ENCODE peak calls at places on chromosome 20, in seven cellular contexts. F, A, J, M, E, L and C are unnamed samples.

GRCh38 chr20:4681971-4682370 is 39.7 kb upstream of the PRND start:
- DNase-seq in L (no peak), M (no peak), A (peak; percentile 27), J (peak; percentile 69), E (no peak), F (peak; percentile 85), C (no peak)

GRCh38 chr20:11918280-11918952 is 723 bp downstream of the BTBD3 start:
- DNase-seq in L (no peak), F (no peak), J (no peak), E (no peak), M (no peak), A (no peak), C (no peak)

GRCh38 chr20:15927893-15928650 is 645.2 kb downstream of the KIF16B start:
- DNase-seq in J (no peak), L (peak; percentile 81), M (no peak), F (no peak), A (no peak), E (no peak), C (no peak)

GRCh38 chr20:23582293-23582692 is 14.0 kb upstream of the CST9L start:
- DNase-seq in J (no peak), E (peak; percentile 42), F (no peak), A (peak; percentile 2), L (no peak), M (no peak), C (no peak)

GRCh38 chr20:33401922-33402369 is 627 bp upstream of the CDK5RAP1 start:
- DNase-seq in E (no peak), F (peak; percentile 33), L (no peak), A (no peak), J (no peak), M (no peak), C (no peak)

GRCh38 chr20:56005389-56005715 is at the start of gene CBLN4:
- DNase-seq in A (no peak), J (no peak), E (no peak), F (no peak), L (no peak), M (no peak), C (no peak)

GRCh38 chr20:25054995-25055629 is 2.8 kb downstream of the ACSS1 start:
- DNase-seq in L (peak; percentile 36), E (no peak), F (peak; percentile 58), J (peak; percentile 50), A (no peak), M (no peak), C (no peak)

GRCh38 chr20:23136893-23137745 is 51.0 kb upstream of the CD93 start:
- DNase-seq in M (no peak), A (no peak), E (no peak), J (peak; percentile 82), L (peak; percentile 92), F (no peak), C (peak; percentile 19)

GRCh38 chr20:4014031-4014474 is 1.3 kb downstream of the RNF24 start:
- DNase-seq in J (peak; percentile 72), M (no peak), E (no peak), A (peak; percentile 82), F (peak; percentile 88), L (peak; percentile 90), C (no peak)

GRCh38 chr20:22575737-22576136 is 8.6 kb downstream of the FOXA2 start:
- DNase-seq in E (no peak), J (no peak), A (no peak), F (no peak), L (no peak), M (no peak), C (no peak)

GRCh38 chr20:10671221-10671849 is 2.5 kb downstream of the JAG1 start:
- DNase-seq in A (peak; percentile 93), E (no peak), M (no peak), J (peak; percentile 96), L (peak; percentile 88), F (peak; percentile 94), C (no peak)

GRCh38 chr20:24603454-24603853 is 134.0 kb downstream of the SYNDIG1 start:
- DNase-seq in E (peak; percentile 60), M (no peak), F (no peak), A (no peak), L (no peak), J (no peak), C (no peak)

GRCh38 chr20:25503946-25504345 is 81.4 kb downstream of the NINL start:
- DNase-seq in J (no peak), E (no peak), A (no peak), F (no peak), L (no peak), M (no peak), C (no peak)

GRCh38 chr20:58840816-58841538 is 9.7 kb downstream of the GNAS-AS1 start:
- DNase-seq in J (no peak), M (no peak), F (no peak), A (no peak), L (no peak), E (no peak), C (no peak)

GRCh38 chr20:58839474-58839874 is 11.2 kb downstream of the GNAS-AS1 start:
- DNase-seq in A (peak; percentile 53), M (no peak), E (no peak), L (no peak), J (peak; percentile 44), F (peak; percentile 17), C (no peak)

GRCh38 chr20:58837717-58838116 is 13.0 kb downstream of the GNAS-AS1 start:
- DNase-seq in F (no peak), M (no peak), A (no peak), J (no peak), E (no peak), L (no peak), C (no peak)

GRCh38 chr20:58839991-58840747 is 10.5 kb downstream of the GNAS-AS1 start:
- DNase-seq in E (no peak), M (no peak), L (no peak), J (no peak), F (no peak), A (no peak), C (no peak)

DNA sequence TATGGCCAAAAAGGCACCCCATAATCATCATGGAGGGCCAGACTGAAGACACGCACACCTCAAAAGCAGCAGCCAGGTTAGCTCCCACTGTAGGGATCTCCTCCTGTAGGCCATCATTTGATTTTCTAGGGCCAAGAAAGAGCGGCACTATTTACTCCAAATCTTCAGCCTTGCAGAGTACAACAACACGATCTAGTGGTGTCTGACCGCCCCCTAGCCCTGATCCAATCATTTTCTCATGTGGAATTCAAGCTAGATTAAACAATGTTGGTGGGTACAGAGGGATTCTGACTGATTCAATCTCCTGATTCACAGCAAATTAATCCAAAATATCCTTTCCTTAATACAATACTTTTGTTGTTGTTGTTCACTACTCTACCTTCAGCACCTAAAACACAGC is 12.5 kb downstream of the GNAS-AS1 start:
- DNase-seq in L (no peak), J (no peak), E (no peak), M (no peak), A (no peak), F (no peak), C (no peak)
- TF ChIP-seq CTCF in L (no peak), J (no peak), E (no peak), M (no peak), A (no peak), F (no peak), C (no peak)

GRCh38 chr20:46251211-46251673 is 57.1 kb downstream of the CDH22 start:
- DNase-seq in A (peak; percentile 30), E (no peak), M (no peak), F (no peak), L (no peak), J (no peak), C (no peak)

GRCh38 chr20:46255440-46256104 is 52.7 kb downstream of the CDH22 start:
- DNase-seq in F (peak; percentile 16), M (no peak), J (peak; percentile 97), E (peak; percentile 93), A (peak; percentile 75), L (peak; percentile 66), C (peak; percentile 48)

GRCh38 chr20:46250772-46251171 is 57.5 kb downstream of the CDH22 start:
- DNase-seq in E (no peak), F (no peak), A (no peak), J (no peak), M (no peak), L (no peak), C (no peak)

GRCh38 chr20:46252352-46253091 is 55.8 kb downstream of the CDH22 start:
- DNase-seq in E (no peak), L (no peak), M (no peak), J (no peak), F (no peak), A (no peak), C (no peak)

DNA sequence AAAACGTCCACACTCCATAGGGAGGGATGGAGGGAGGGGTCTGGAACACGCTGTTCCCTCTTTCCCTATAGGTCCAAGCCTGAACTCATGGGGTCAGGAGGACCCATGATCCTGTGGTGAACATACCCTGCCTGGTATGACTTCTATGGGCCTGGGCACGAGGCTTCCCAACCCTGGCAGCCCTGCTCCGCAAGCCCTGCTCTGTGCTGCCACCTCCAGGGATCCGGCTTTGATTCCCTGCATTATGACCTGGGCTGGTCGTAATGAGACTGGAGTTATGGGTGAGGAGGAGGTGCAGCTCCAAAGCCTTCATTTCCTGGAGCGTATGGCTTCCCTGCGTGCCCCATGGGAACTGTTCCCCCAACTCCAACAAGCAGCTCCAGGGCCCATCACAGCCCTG is 54.9 kb downstream of the CDH22 start:
- DNase-seq in F (peak; percentile 4), L (no peak), A (no peak), E (no peak), M (no peak), J (peak; percentile 33), C (no peak)
- TF ChIP-seq CTCF in F (peak; percentile 29), L (no peak), A (no peak), E (no peak), M (no peak), J (no peak), C (no peak)

DNA sequence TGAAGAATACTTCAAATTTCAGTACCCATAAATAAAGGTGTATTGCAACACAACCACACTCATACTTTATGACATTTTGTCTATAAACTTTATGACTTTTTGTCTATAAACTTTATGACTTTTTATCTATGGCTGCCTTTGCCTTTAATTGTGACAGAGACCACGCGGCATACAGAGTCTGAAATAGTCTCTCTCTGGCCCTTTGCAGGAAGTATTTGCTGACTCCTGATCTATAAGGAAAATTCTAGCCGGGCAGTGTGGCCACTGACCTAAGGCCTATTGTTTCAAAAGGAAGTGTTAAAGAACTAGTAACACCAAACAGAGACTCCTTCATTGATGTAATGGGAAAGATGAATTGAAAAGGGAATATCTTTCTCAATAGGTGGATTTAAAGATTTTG is 113.4 kb upstream of the KCNG1 start:
- DNase-seq in J (no peak), A (peak; percentile 63), L (no peak), E (peak; percentile 10), F (no peak), M (no peak), C (no peak)
- TF ChIP-seq CTCF in J (no peak), A (no peak), L (no peak), E (no peak), F (no peak), M (no peak), C (no peak)

DNA sequence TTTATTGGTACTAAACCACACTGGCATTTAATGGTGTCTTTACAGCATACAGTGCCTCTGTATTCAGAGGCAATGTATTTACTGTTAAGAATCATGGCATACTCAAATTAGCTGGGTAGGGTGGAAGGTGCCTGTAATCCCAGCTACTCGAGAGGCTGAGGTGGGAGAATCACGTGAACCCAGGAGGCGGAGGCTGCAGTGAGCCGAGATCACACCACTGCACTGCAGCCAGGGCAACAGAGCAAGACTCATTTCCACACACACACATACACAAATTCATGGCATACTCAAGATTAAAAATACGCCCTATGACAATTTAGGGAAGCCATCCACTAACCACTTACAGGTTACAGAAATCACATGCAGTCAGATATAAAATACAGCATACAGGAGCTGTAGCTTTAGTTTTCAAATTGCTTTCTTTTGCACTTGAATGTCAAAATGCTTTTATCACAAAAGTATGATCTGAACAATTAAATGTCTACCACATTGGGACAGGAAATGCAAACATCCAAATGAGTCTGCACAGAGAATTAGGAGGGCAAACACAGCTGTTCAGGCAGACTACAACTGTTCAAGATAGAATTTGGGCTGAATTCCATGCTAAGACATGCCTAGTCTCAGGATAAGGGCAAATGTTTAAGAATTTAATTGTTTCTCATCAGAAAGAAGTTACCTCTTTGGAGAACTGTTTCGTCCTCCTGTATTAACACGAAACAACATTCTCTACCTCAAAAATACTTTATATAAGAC is 36.4 kb downstream of the CSNK2A1 start:
- DNase-seq in E (no peak), L (no peak), A (no peak), J (no peak), F (no peak), M (no peak), C (no peak)
- TF ChIP-seq CTCF in E (no peak), L (no peak), A (no peak), J (no peak), F (no peak), M (no peak), C (no peak)